ENCODE peak calls at places on chromosome 18, in nine cellular contexts. Q is body of pancreas; X is heart right ventricle; F is kidney; W is psoas muscle; K is lower lobe of right lung; V is H1; M is CD8-positive, alpha-beta T cell; P is Panc1. Y is an unnamed sample.

GRCh38 chr18:519019-519879 is 18.7 kb upstream of the COLEC12 start:
- DNase-seq in K (peak; percentile 63), M (no peak), Q (peak; percentile 41), V (no peak), X (peak; percentile 62), W (peak; percentile 36), F (peak; percentile 77), P (no peak), Y (peak; percentile 74)

GRCh38 chr18:69785466-69785865 is 162.2 kb downstream of the CD226 start:
- DNase-seq in V (no peak), W (no peak), M (no peak), K (no peak), Q (no peak), P (no peak), X (no peak), F (no peak), Y (no peak)

GRCh38 chr18:12441475-12442035 is 33.8 kb downstream of the PRELID3A start:
- DNase-seq in Q (no peak), P (no peak), X (no peak), W (no peak), F (no peak), K (no peak), V (no peak), M (no peak), Y (no peak)

GRCh38 chr18:11323359-11323819 is 174.0 kb upstream of the PIEZO2 start:
- DNase-seq in F (no peak), V (no peak), X (no peak), K (no peak), M (no peak), P (no peak), Q (peak; percentile 42), W (no peak), Y (no peak)

GRCh38 chr18:65227970-65228369 is 522.8 kb upstream of the CDH7 start:
- DNase-seq in W (no peak), Q (no peak), K (no peak), X (no peak), F (no peak), P (no peak), V (no peak), M (no peak), Y (no peak)

GRCh38 chr18:9392726-9393125 is 58.2 kb downstream of the TWSG1 start:
- DNase-seq in M (no peak), Q (no peak), W (no peak), P (no peak), F (no peak), X (no peak), V (no peak), K (no peak), Y (no peak)

GRCh38 chr18:67359868-67360838 is 156.4 kb downstream of the DSEL start:
- DNase-seq in V (no peak), W (peak; percentile 49), M (no peak), Q (peak; percentile 48), K (no peak), X (peak; percentile 38), F (no peak), P (peak; percentile 81), Y (peak; percentile 35)

GRCh38 chr18:39774957-39775582 is 2180.0 kb upstream of the PIK3C3 start:
- DNase-seq in P (no peak), X (no peak), W (no peak), M (no peak), Q (no peak), V (no peak), K (no peak), F (no peak), Y (no peak)

GRCh38 chr18:8229786-8230185 is 379.5 kb upstream of the RAB12 start:
- DNase-seq in W (no peak), Q (no peak), K (no peak), F (no peak), M (no peak), P (no peak), V (no peak), X (no peak), Y (no peak)

GRCh38 chr18:46596119-46596518 is 60.9 kb downstream of the LOXHD1 start:
- DNase-seq in M (no peak), X (no peak), W (no peak), K (no peak), Q (no peak), F (no peak), V (no peak), P (no peak), Y (no peak)

GRCh38 chr18:77115461-77115907 is 17.1 kb downstream of the MBP start:
- DNase-seq in P (no peak), F (no peak), V (no peak), Q (no peak), M (no peak), W (no peak), K (no peak), X (no peak), Y (no peak)

GRCh38 chr18:8443505-8443904 is 165.7 kb upstream of the RAB12 start:
- DNase-seq in V (no peak), F (no peak), Q (no peak), X (no peak), W (no peak), P (no peak), M (no peak), K (no peak), Y (no peak)

GRCh38 chr18:22207022-22207758 is 37.8 kb downstream of the GATA6 start:
- DNase-seq in P (no peak), W (no peak), F (no peak), V (no peak), X (no peak), Q (no peak), M (no peak), K (no peak), Y (no peak)

GRCh38 chr18:74806700-74807416 is 209.2 kb downstream of the ZNF407 start:
- DNase-seq in M (no peak), F (no peak), K (no peak), P (peak; percentile 97), Q (no peak), W (no peak), V (no peak), X (no peak), Y (no peak)

GRCh38 chr18:28108801-28109200 is 68.1 kb downstream of the CDH2 start:
- DNase-seq in V (no peak), X (no peak), F (no peak), P (no peak), W (no peak), K (no peak), Q (no peak), M (no peak), Y (no peak)

GRCh38 chr18:31504455-31505147 is 6.6 kb downstream of the DSG2 start:
- DNase-seq in Q (no peak), K (no peak), F (no peak), X (no peak), V (no peak), P (no peak), W (no peak), M (no peak), Y (no peak)

GRCh38 chr18:68735498-68736343 is 20.8 kb upstream of the TMX3 start:
- DNase-seq in Q (peak; percentile 18), F (no peak), K (no peak), V (no peak), W (no peak), P (peak; percentile 38), X (no peak), M (no peak), Y (no peak)

GRCh38 chr18:61679836-61680235 is 213.0 kb downstream of the RNF152 start:
- DNase-seq in F (no peak), P (no peak), M (no peak), W (no peak), X (no peak), K (no peak), V (no peak), Q (no peak), Y (no peak)

GRCh38 chr18:73944715-73945114 is 202.9 kb downstream of the FBXO15 start:
- DNase-seq in W (no peak), X (no peak), V (no peak), F (no peak), Q (no peak), M (no peak), K (no peak), P (no peak), Y (no peak)

GRCh38 chr18:58998421-58999203 is 133.9 kb downstream of the ZNF532 start:
- DNase-seq in X (peak; percentile 83), Q (peak; percentile 64), V (peak; percentile 37), W (peak; percentile 77), M (no peak), P (no peak), F (peak; percentile 80), K (no peak), Y (peak; percentile 80)

GRCh38 chr18:51151568-51152511 is 45.6 kb downstream of the MEX3C start:
- DNase-seq in X (no peak), M (peak; percentile 44), Q (no peak), P (no peak), K (no peak), F (no peak), V (no peak), W (no peak), Y (no peak)

GRCh38 chr18:21074336-21075323 is 37.0 kb downstream of the ROCK1 start:
- DNase-seq in V (no peak), F (no peak), M (no peak), W (no peak), X (no peak), P (no peak), Q (no peak), K (no peak), Y (no peak)

GRCh38 chr18:55781481-55781957 is 193.5 kb upstream of the TCF4 start:
- DNase-seq in V (peak; percentile 64), Q (peak; percentile 20), P (peak; percentile 13), K (no peak), X (peak; percentile 63), F (no peak), W (peak; percentile 33), M (no peak), Y (no peak)
- TF ChIP-seq CTCF in V (peak; percentile 69), Q (no peak), P (peak; percentile 30), K (peak; percentile 57), X (peak; percentile 78), F (peak; percentile 37), W (peak; percentile 73), M (no peak), Y (peak; percentile 65)

GRCh38 chr18:47906408-47906807 is 24.1 kb downstream of the SMAD2 start:
- DNase-seq in F (no peak), M (no peak), P (no peak), V (no peak), Q (no peak), W (no peak), X (no peak), K (no peak), Y (no peak)
- H3K4me1 ChIP-seq in F (peaks cover 3% of the 10 kb centered on the region), M (peaks cover 36% of the 10 kb centered on the region), P (no peaks in the 10 kb centered on the region), V (peaks cover 3% of the 10 kb centered on the region), Q (no peaks in the 10 kb centered on the region), W (peaks cover 11% of the 10 kb centered on the region), X (peaks cover 22% of the 10 kb centered on the region), K (peaks cover 14% of the 10 kb centered on the region), Y (peaks cover 25% of the 10 kb centered on the region)

GRCh38 chr18:79353238-79353637 is 42.5 kb upstream of the NFATC1 start:
- DNase-seq in Q (no peak), V (peak; percentile 60), F (no peak), W (no peak), P (no peak), M (no peak), K (no peak), X (no peak), Y (no peak)
- TF ChIP-seq CTCF in Q (no peak), V (peak; percentile 61), F (no peak), W (no peak), P (no peak), M (no peak), K (no peak), X (no peak), Y (no peak)

DNA sequence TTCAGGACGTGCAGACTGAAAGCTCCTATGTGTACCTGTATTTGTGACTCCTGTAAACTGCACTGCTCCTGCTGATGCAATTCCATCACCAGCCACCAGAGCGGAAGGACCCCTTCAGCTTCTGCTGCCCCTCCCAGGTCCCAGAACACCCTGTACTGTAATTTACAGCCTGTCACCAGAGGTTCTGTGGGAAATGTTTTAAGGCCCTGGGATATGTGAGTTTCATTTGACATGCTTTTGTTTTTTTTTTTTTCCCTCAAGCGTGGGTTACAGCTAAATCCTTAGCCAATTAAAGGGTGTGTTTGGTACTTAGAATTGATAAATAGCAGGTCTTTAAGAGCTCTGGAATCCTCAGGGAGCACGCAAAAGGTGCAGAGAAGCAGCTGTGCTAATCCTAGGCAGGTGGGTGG is 79.4 kb downstream of the KCTD1 start:
- DNase-seq in F (no peak), P (no peak), Q (peak; percentile 18), X (no peak), K (no peak), V (peak; percentile 73), M (no peak), W (no peak), Y (no peak)
- H3K4me1 ChIP-seq in F (no peaks in the 10 kb centered on the region), P (peaks cover 4% of the 10 kb centered on the region), Q (no peaks in the 10 kb centered on the region), X (peaks cover 7% of the 10 kb centered on the region), K (no peaks in the 10 kb centered on the region), V (no peaks in the 10 kb centered on the region), M (no peaks in the 10 kb centered on the region), W (peaks cover 11% of the 10 kb centered on the region), Y (no peaks in the 10 kb centered on the region)

Y was measured in heart left ventricle.